ENCODE peak calls at places on chromosomes 11 and 22, in seven cellular contexts. One of them, this sample, is unnamed.

GRCh38 chr22:35229865-35230264 is 27.4 kb upstream of the HMGXB4 start:
- DNase-seq in SK-MEL-5: no peak
- DNase-seq in stimulated activated CD8-positive, alpha-beta memory T cell treated with anti-CD3 and anti-CD28 coated beads, Interleukin-4, amount 100 ng/mL, for 4 hours: no peak
- DNase-seq in fibroblast of lung: no peak
- DNase-seq in cardiac fibroblast: no peak
- DNase-seq in H4: no peak
- DNase-seq in mesothelial cell of epicardium: no peak
- DNase-seq in this sample: no peak

GRCh38 chr11:122209619-122210377 is 93.8 kb upstream of the BLID start:
- DNase-seq in mesothelial cell of epicardium: no peak
- DNase-seq in fibroblast of lung: peak; percentile 96
- DNase-seq in H4: peak; percentile 64
- DNase-seq in SK-MEL-5: peak; percentile 80
- DNase-seq in stimulated activated CD8-positive, alpha-beta memory T cell treated with anti-CD3 and anti-CD28 coated beads, Interleukin-4, amount 100 ng/mL, for 4 hours: no peak
- DNase-seq in cardiac fibroblast: peak; percentile 97
- DNase-seq in this sample: no peak

GRCh38 chr11:69867076-69868002 is 48.1 kb upstream of the FGF3 start:
- DNase-seq in fibroblast of lung: peak; percentile 63
- DNase-seq in stimulated activated CD8-positive, alpha-beta memory T cell treated with anti-CD3 and anti-CD28 coated beads, Interleukin-4, amount 100 ng/mL, for 4 hours: no peak
- DNase-seq in cardiac fibroblast: peak; percentile 24
- DNase-seq in H4: peak; percentile 85
- DNase-seq in SK-MEL-5: peak; percentile 59
- DNase-seq in mesothelial cell of epicardium: no peak
- DNase-seq in this sample: no peak

GRCh38 chr22:49965291-49966040 is 4.9 kb downstream of the PIM3 start:
- DNase-seq in H4: no peak
- DNase-seq in mesothelial cell of epicardium: no peak
- DNase-seq in fibroblast of lung: no peak
- DNase-seq in cardiac fibroblast: no peak
- DNase-seq in SK-MEL-5: no peak
- DNase-seq in stimulated activated CD8-positive, alpha-beta memory T cell treated with anti-CD3 and anti-CD28 coated beads, Interleukin-4, amount 100 ng/mL, for 4 hours: no peak
- DNase-seq in this sample: no peak

GRCh38 chr22:44931077-44931540 is 78.7 kb downstream of the PHF21B start:
- DNase-seq in H4: no peak
- DNase-seq in fibroblast of lung: peak; percentile 14
- DNase-seq in SK-MEL-5: no peak
- DNase-seq in stimulated activated CD8-positive, alpha-beta memory T cell treated with anti-CD3 and anti-CD28 coated beads, Interleukin-4, amount 100 ng/mL, for 4 hours: no peak
- DNase-seq in cardiac fibroblast: no peak
- DNase-seq in mesothelial cell of epicardium: no peak
- DNase-seq in this sample: no peak

GRCh38 chr11:45141171-45141570 is 5.3 kb upstream of the PRDM11 start:
- DNase-seq in H4: no peak
- DNase-seq in cardiac fibroblast: no peak
- DNase-seq in fibroblast of lung: no peak
- DNase-seq in stimulated activated CD8-positive, alpha-beta memory T cell treated with anti-CD3 and anti-CD28 coated beads, Interleukin-4, amount 100 ng/mL, for 4 hours: no peak
- DNase-seq in SK-MEL-5: no peak
- DNase-seq in mesothelial cell of epicardium: no peak
- DNase-seq in this sample: no peak

GRCh38 chr11:99505319-99505718 is 484.6 kb downstream of the CNTN5 start:
- DNase-seq in stimulated activated CD8-positive, alpha-beta memory T cell treated with anti-CD3 and anti-CD28 coated beads, Interleukin-4, amount 100 ng/mL, for 4 hours: no peak
- DNase-seq in cardiac fibroblast: peak; percentile 63
- DNase-seq in SK-MEL-5: no peak
- DNase-seq in H4: peak; percentile 47
- DNase-seq in fibroblast of lung: peak; percentile 85
- DNase-seq in mesothelial cell of epicardium: no peak
- DNase-seq in this sample: no peak

GRCh38 chr11:129894281-129895125 is 875 bp downstream of the NFRKB start:
- DNase-seq in H4: no peak
- DNase-seq in fibroblast of lung: peak; percentile 4
- DNase-seq in mesothelial cell of epicardium: no peak
- DNase-seq in SK-MEL-5: peak; percentile 4
- DNase-seq in cardiac fibroblast: peak; percentile 8
- DNase-seq in stimulated activated CD8-positive, alpha-beta memory T cell treated with anti-CD3 and anti-CD28 coated beads, Interleukin-4, amount 100 ng/mL, for 4 hours: no peak
- DNase-seq in this sample: no peak

GRCh38 chr11:95456704-95457491 is 225.9 kb upstream of the SESN3 start:
- DNase-seq in SK-MEL-5: no peak
- DNase-seq in mesothelial cell of epicardium: no peak
- DNase-seq in H4: no peak
- DNase-seq in cardiac fibroblast: peak; percentile 56
- DNase-seq in fibroblast of lung: no peak
- DNase-seq in stimulated activated CD8-positive, alpha-beta memory T cell treated with anti-CD3 and anti-CD28 coated beads, Interleukin-4, amount 100 ng/mL, for 4 hours: no peak
- DNase-seq in this sample: no peak

GRCh38 chr11:110818032-110818687 is 105.9 kb upstream of the ARHGAP20 start:
- DNase-seq in H4: peak; percentile 72
- DNase-seq in mesothelial cell of epicardium: no peak
- DNase-seq in fibroblast of lung: peak; percentile 76
- DNase-seq in cardiac fibroblast: peak; percentile 71
- DNase-seq in stimulated activated CD8-positive, alpha-beta memory T cell treated with anti-CD3 and anti-CD28 coated beads, Interleukin-4, amount 100 ng/mL, for 4 hours: no peak
- DNase-seq in SK-MEL-5: no peak
- DNase-seq in this sample: no peak

GRCh38 chr11:46445887-46446286 is 54.3 kb upstream of the CHRM4 start:
- DNase-seq in mesothelial cell of epicardium: no peak
- DNase-seq in H4: no peak
- DNase-seq in SK-MEL-5: no peak
- DNase-seq in fibroblast of lung: no peak
- DNase-seq in cardiac fibroblast: no peak
- DNase-seq in stimulated activated CD8-positive, alpha-beta memory T cell treated with anti-CD3 and anti-CD28 coated beads, Interleukin-4, amount 100 ng/mL, for 4 hours: no peak
- DNase-seq in this sample: no peak

GRCh38 chr11:88246680-88247079 is 71.4 kb upstream of the RAB38 start:
- DNase-seq in mesothelial cell of epicardium: no peak
- DNase-seq in SK-MEL-5: no peak
- DNase-seq in cardiac fibroblast: peak; percentile 95
- DNase-seq in H4: no peak
- DNase-seq in stimulated activated CD8-positive, alpha-beta memory T cell treated with anti-CD3 and anti-CD28 coated beads, Interleukin-4, amount 100 ng/mL, for 4 hours: no peak
- DNase-seq in fibroblast of lung: peak; percentile 61
- DNase-seq in this sample: peak; percentile 10

GRCh38 chr11:102527041-102527440 is 3.5 kb downstream of the MMP7 start:
- DNase-seq in cardiac fibroblast: no peak
- DNase-seq in stimulated activated CD8-positive, alpha-beta memory T cell treated with anti-CD3 and anti-CD28 coated beads, Interleukin-4, amount 100 ng/mL, for 4 hours: no peak
- DNase-seq in H4: no peak
- DNase-seq in fibroblast of lung: no peak
- DNase-seq in SK-MEL-5: no peak
- DNase-seq in mesothelial cell of epicardium: no peak
- DNase-seq in this sample: no peak

GRCh38 chr11:6472934-6473333 is 807 bp downstream of the TRIM3 start:
- DNase-seq in SK-MEL-5: no peak
- DNase-seq in stimulated activated CD8-positive, alpha-beta memory T cell treated with anti-CD3 and anti-CD28 coated beads, Interleukin-4, amount 100 ng/mL, for 4 hours: no peak
- DNase-seq in H4: no peak
- DNase-seq in mesothelial cell of epicardium: no peak
- DNase-seq in fibroblast of lung: no peak
- DNase-seq in cardiac fibroblast: no peak
- DNase-seq in this sample: no peak

GRCh38 chr11:130725417-130726233 is 190.7 kb downstream of the SNX19 start:
- DNase-seq in H4: no peak
- DNase-seq in SK-MEL-5: no peak
- DNase-seq in mesothelial cell of epicardium: no peak
- DNase-seq in fibroblast of lung: peak; percentile 28
- DNase-seq in stimulated activated CD8-positive, alpha-beta memory T cell treated with anti-CD3 and anti-CD28 coated beads, Interleukin-4, amount 100 ng/mL, for 4 hours: no peak
- DNase-seq in cardiac fibroblast: peak; percentile 44
- DNase-seq in this sample: no peak

GRCh38 chr11:121534131-121535093 is 81.6 kb upstream of the SORL1-AS1 start:
- DNase-seq in fibroblast of lung: peak; percentile 52
- DNase-seq in stimulated activated CD8-positive, alpha-beta memory T cell treated with anti-CD3 and anti-CD28 coated beads, Interleukin-4, amount 100 ng/mL, for 4 hours: no peak
- DNase-seq in mesothelial cell of epicardium: no peak
- DNase-seq in SK-MEL-5: no peak
- DNase-seq in cardiac fibroblast: peak; percentile 19
- DNase-seq in H4: no peak
- DNase-seq in this sample: no peak

GRCh38 chr11:6223854-6224253 is 10.6 kb downstream of the FHIP1B start:
- DNase-seq in stimulated activated CD8-positive, alpha-beta memory T cell treated with anti-CD3 and anti-CD28 coated beads, Interleukin-4, amount 100 ng/mL, for 4 hours: no peak
- DNase-seq in SK-MEL-5: no peak
- DNase-seq in H4: no peak
- DNase-seq in cardiac fibroblast: no peak
- DNase-seq in fibroblast of lung: no peak
- DNase-seq in mesothelial cell of epicardium: no peak
- DNase-seq in this sample: no peak

GRCh38 chr22:28064941-28065340 is 145.9 kb upstream of the PITPNB start:
- DNase-seq in stimulated activated CD8-positive, alpha-beta memory T cell treated with anti-CD3 and anti-CD28 coated beads, Interleukin-4, amount 100 ng/mL, for 4 hours: no peak
- DNase-seq in SK-MEL-5: no peak
- DNase-seq in cardiac fibroblast: no peak
- DNase-seq in mesothelial cell of epicardium: no peak
- DNase-seq in H4: no peak
- DNase-seq in fibroblast of lung: peak; percentile 31
- DNase-seq in this sample: no peak

GRCh38 chr11:33912405-33913361 is 20.8 kb upstream of the LMO2 start:
- DNase-seq in stimulated activated CD8-positive, alpha-beta memory T cell treated with anti-CD3 and anti-CD28 coated beads, Interleukin-4, amount 100 ng/mL, for 4 hours: no peak
- DNase-seq in mesothelial cell of epicardium: no peak
- DNase-seq in cardiac fibroblast: peak; percentile 93
- DNase-seq in fibroblast of lung: peak; percentile 87
- DNase-seq in SK-MEL-5: peak; percentile 9
- DNase-seq in H4: peak; percentile 71
- DNase-seq in this sample: peak; percentile 41

This sample was measured in A549.